ENCODE peak calls at places on chromosomes 7 and 10, in six cellular contexts. One of them, this sample, is unnamed.
A peak's percentile ranks its signal among the peaks of the same experiment; 100 is the strongest.

GRCh38 chr10:28072573-28072972 is 73.7 kb upstream of the ODAD2 start:
- DNase-seq in sigmoid colon: no peak
- DNase-seq in A549: no peak
- DNase-seq in lower lobe of right lung: no peak
- DNase-seq in left lung: no peak
- DNase-seq in GM12865: no peak
- DNase-seq in this sample: no peak

GRCh38 chr10:62815373-62816111 is 624 bp downstream of the EGR2 start:
- DNase-seq in sigmoid colon: no peak
- DNase-seq in A549: no peak
- DNase-seq in lower lobe of right lung: peak; percentile 54
- DNase-seq in left lung: peak; percentile 35
- DNase-seq in GM12865: peak; percentile 39
- DNase-seq in this sample: no peak

GRCh38 chr7:2934211-2934731 is 90.2 kb upstream of the GNA12 start:
- DNase-seq in sigmoid colon: peak; percentile 47
- DNase-seq in A549: peak; percentile 55
- DNase-seq in lower lobe of right lung: peak; percentile 32
- DNase-seq in left lung: peak; percentile 26
- DNase-seq in GM12865: no peak
- DNase-seq in this sample: no peak

GRCh38 chr10:102113956-102114857 is 6.0 kb downstream of the LDB1 start:
- DNase-seq in sigmoid colon: peak; percentile 75
- DNase-seq in A549: no peak
- DNase-seq in lower lobe of right lung: no peak
- DNase-seq in left lung: peak; percentile 33
- DNase-seq in GM12865: no peak
- DNase-seq in this sample: no peak

GRCh38 chr10:1696106-1696505 is 41.2 kb downstream of the ADARB2 start:
- DNase-seq in sigmoid colon: no peak
- DNase-seq in A549: no peak
- DNase-seq in lower lobe of right lung: no peak
- DNase-seq in left lung: no peak
- DNase-seq in GM12865: no peak
- DNase-seq in this sample: no peak

GRCh38 chr7:106234425-106234824 is 50.4 kb downstream of the NAMPT start:
- DNase-seq in sigmoid colon: no peak
- DNase-seq in A549: no peak
- DNase-seq in lower lobe of right lung: no peak
- DNase-seq in left lung: no peak
- DNase-seq in GM12865: no peak
- DNase-seq in this sample: no peak

GRCh38 chr10:5613481-5613880 is 52.9 kb downstream of the ASB13 start:
- DNase-seq in sigmoid colon: no peak
- DNase-seq in A549: no peak
- DNase-seq in lower lobe of right lung: peak; percentile 29
- DNase-seq in left lung: no peak
- DNase-seq in GM12865: no peak
- DNase-seq in this sample: no peak

GRCh38 chr10:4011136-4011812 is 226.3 kb upstream of the KLF6 start:
- DNase-seq in sigmoid colon: no peak
- DNase-seq in A549: no peak
- DNase-seq in lower lobe of right lung: no peak
- DNase-seq in left lung: no peak
- DNase-seq in GM12865: no peak
- DNase-seq in this sample: no peak

GRCh38 chr10:131211556-131211955 is 100.0 kb downstream of the TCERG1L start:
- DNase-seq in sigmoid colon: no peak
- DNase-seq in A549: no peak
- DNase-seq in lower lobe of right lung: no peak
- DNase-seq in left lung: no peak
- DNase-seq in GM12865: no peak
- DNase-seq in this sample: no peak

GRCh38 chr7:75945297-75946168 is 30.6 kb downstream of the POR start:
- DNase-seq in sigmoid colon: no peak
- DNase-seq in A549: no peak
- DNase-seq in lower lobe of right lung: peak; percentile 68
- DNase-seq in left lung: peak; percentile 57
- DNase-seq in GM12865: no peak
- DNase-seq in this sample: peak; percentile 76

GRCh38 chr7:69598487-69599148 is 343 bp downstream of the AUTS2 start:
- DNase-seq in sigmoid colon: peak; percentile 76
- DNase-seq in A549: peak; percentile 33
- DNase-seq in lower lobe of right lung: no peak
- DNase-seq in left lung: peak; percentile 35
- DNase-seq in GM12865: no peak
- DNase-seq in this sample: peak; percentile 14

GRCh38 chr7:85102813-85103350 is 84.0 kb downstream of the SEMA3D start:
- DNase-seq in sigmoid colon: no peak
- DNase-seq in A549: no peak
- DNase-seq in lower lobe of right lung: no peak
- DNase-seq in left lung: no peak
- DNase-seq in GM12865: no peak
- DNase-seq in this sample: no peak

GRCh38 chr7:73844848-73845460 is 2.6 kb upstream of the METTL27 start:
- DNase-seq in sigmoid colon: no peak
- DNase-seq in A549: no peak
- DNase-seq in lower lobe of right lung: no peak
- DNase-seq in left lung: no peak
- DNase-seq in GM12865: no peak
- DNase-seq in this sample: no peak

GRCh38 chr7:126574838-126575250 is 677.9 kb downstream of the GRM8 start:
- DNase-seq in sigmoid colon: no peak
- DNase-seq in A549: peak; percentile 3
- DNase-seq in lower lobe of right lung: no peak
- DNase-seq in left lung: no peak
- DNase-seq in GM12865: no peak
- DNase-seq in this sample: no peak

GRCh38 chr10:132665946-132666732 is 119.8 kb downstream of the NKX6-2 start:
- DNase-seq in sigmoid colon: no peak
- DNase-seq in A549: peak; percentile 82
- DNase-seq in lower lobe of right lung: peak; percentile 24
- DNase-seq in left lung: no peak
- DNase-seq in GM12865: no peak
- DNase-seq in this sample: peak; percentile 63

GRCh38 chr7:39291644-39292411 is 274.4 kb upstream of the YAE1 start:
- DNase-seq in sigmoid colon: no peak
- DNase-seq in A549: no peak
- DNase-seq in lower lobe of right lung: no peak
- DNase-seq in left lung: no peak
- DNase-seq in GM12865: no peak
- DNase-seq in this sample: no peak

GRCh38 chr10:15735766-15736165 is 16.0 kb upstream of the ITGA8 start:
- DNase-seq in sigmoid colon: no peak
- DNase-seq in A549: no peak
- DNase-seq in lower lobe of right lung: no peak
- DNase-seq in left lung: no peak
- DNase-seq in GM12865: no peak
- DNase-seq in this sample: no peak

GRCh38 chr10:78579995-78580394 is 488.8 kb upstream of the ZMIZ1 start:
- DNase-seq in sigmoid colon: peak; percentile 89
- DNase-seq in A549: no peak
- DNase-seq in lower lobe of right lung: no peak
- DNase-seq in left lung: no peak
- DNase-seq in GM12865: no peak
- DNase-seq in this sample: no peak

GRCh38 chr7:116500071-116500853 is 724 bp downstream of the CAV2 start:
- DNase-seq in sigmoid colon: peak; percentile 72
- DNase-seq in A549: no peak
- DNase-seq in lower lobe of right lung: peak; percentile 61
- DNase-seq in left lung: no peak
- DNase-seq in GM12865: peak; percentile 56
- DNase-seq in this sample: no peak

GRCh38 chr10:44948713-44949112 is 10.9 kb upstream of the RASSF4 start:
- DNase-seq in sigmoid colon: no peak
- DNase-seq in A549: no peak
- DNase-seq in lower lobe of right lung: no peak
- DNase-seq in left lung: no peak
- DNase-seq in GM12865: no peak
- DNase-seq in this sample: no peak

GRCh38 chr7:135193615-135194081 is 17.7 kb downstream of the WDR91 start:
- DNase-seq in sigmoid colon: no peak
- DNase-seq in A549: no peak
- DNase-seq in lower lobe of right lung: no peak
- DNase-seq in left lung: no peak
- DNase-seq in GM12865: no peak
- DNase-seq in this sample: no peak

GRCh38 chr10:96614515-96614914 is 27.7 kb upstream of the TM9SF3 start:
- DNase-seq in sigmoid colon: no peak
- DNase-seq in A549: peak; percentile 16
- DNase-seq in lower lobe of right lung: no peak
- DNase-seq in left lung: no peak
- DNase-seq in GM12865: no peak
- DNase-seq in this sample: no peak

GRCh38 chr7:70588151-70588550 is 543.8 kb upstream of the GALNT17 start:
- DNase-seq in sigmoid colon: no peak
- DNase-seq in A549: no peak
- DNase-seq in lower lobe of right lung: no peak
- DNase-seq in left lung: no peak
- DNase-seq in GM12865: no peak
- DNase-seq in this sample: no peak

GRCh38 chr10:61733358-61733940 is 70.7 kb downstream of the CABCOCO1 start:
- DNase-seq in sigmoid colon: no peak
- DNase-seq in A549: no peak
- DNase-seq in lower lobe of right lung: no peak
- DNase-seq in left lung: no peak
- DNase-seq in GM12865: peak; percentile 33
- DNase-seq in this sample: peak; percentile 2

GRCh38 chr7:28565990-28566389 is 153.7 kb downstream of the CREB5 start:
- DNase-seq in sigmoid colon: no peak
- DNase-seq in A549: no peak
- DNase-seq in lower lobe of right lung: no peak
- DNase-seq in left lung: no peak
- DNase-seq in GM12865: no peak
- DNase-seq in this sample: no peak

GRCh38 chr7:158468700-158469296 is 118.8 kb downstream of the PTPRN2 start:
- DNase-seq in sigmoid colon: no peak
- DNase-seq in A549: no peak
- DNase-seq in lower lobe of right lung: no peak
- DNase-seq in left lung: no peak
- DNase-seq in GM12865: no peak
- DNase-seq in this sample: no peak

GRCh38 chr7:158811894-158812293 is 17.4 kb downstream of the ESYT2 start:
- DNase-seq in sigmoid colon: peak; percentile 78
- DNase-seq in A549: no peak
- DNase-seq in lower lobe of right lung: no peak
- DNase-seq in left lung: no peak
- DNase-seq in GM12865: no peak
- DNase-seq in this sample: no peak

GRCh38 chr10:72310636-72311035 is 36.9 kb downstream of the DDIT4 start:
- DNase-seq in sigmoid colon: no peak
- DNase-seq in A549: no peak
- DNase-seq in lower lobe of right lung: no peak
- DNase-seq in left lung: no peak
- DNase-seq in GM12865: no peak
- DNase-seq in this sample: no peak

GRCh38 chr10:125231116-125231812 is 70.9 kb upstream of the CTBP2 start:
- DNase-seq in sigmoid colon: no peak
- DNase-seq in A549: peak; percentile 99
- DNase-seq in lower lobe of right lung: no peak
- DNase-seq in left lung: no peak
- DNase-seq in GM12865: no peak
- DNase-seq in this sample: no peak

GRCh38 chr10:21776883-21777282 is 226.6 kb downstream of the DNAJC1 start:
- DNase-seq in sigmoid colon: no peak
- DNase-seq in A549: no peak
- DNase-seq in lower lobe of right lung: no peak
- DNase-seq in left lung: no peak
- DNase-seq in GM12865: no peak
- DNase-seq in this sample: no peak
- TF ChIP-seq CTCF in sigmoid colon: no peak
- TF ChIP-seq CTCF in A549: no peak
- TF ChIP-seq CTCF in lower lobe of right lung: no peak
- TF ChIP-seq CTCF in left lung: no peak
- TF ChIP-seq CTCF in GM12865: no peak
- TF ChIP-seq CTCF in this sample: no peak

GRCh38 chr7:110017405-110017804 is 1073.5 kb upstream of the LRRN3 start:
- DNase-seq in sigmoid colon: no peak
- DNase-seq in A549: no peak
- DNase-seq in lower lobe of right lung: no peak
- DNase-seq in left lung: no peak
- DNase-seq in GM12865: no peak
- DNase-seq in this sample: no peak
- TF ChIP-seq CTCF in sigmoid colon: no peak
- TF ChIP-seq CTCF in A549: no peak
- TF ChIP-seq CTCF in lower lobe of right lung: no peak
- TF ChIP-seq CTCF in left lung: no peak
- TF ChIP-seq CTCF in GM12865: no peak
- TF ChIP-seq CTCF in this sample: no peak

GRCh38 chr7:140476698-140477261 is 2.5 kb downstream of the MKRN1 start:
- DNase-seq in sigmoid colon: no peak
- DNase-seq in A549: no peak
- DNase-seq in lower lobe of right lung: no peak
- DNase-seq in left lung: no peak
- DNase-seq in GM12865: no peak
- DNase-seq in this sample: no peak
- TF ChIP-seq CTCF in sigmoid colon: no peak
- TF ChIP-seq CTCF in A549: no peak
- TF ChIP-seq CTCF in lower lobe of right lung: no peak
- TF ChIP-seq CTCF in left lung: no peak
- TF ChIP-seq CTCF in GM12865: no peak
- TF ChIP-seq CTCF in this sample: no peak

GRCh38 chr7:145753004-145753403 is 363.6 kb upstream of the CNTNAP2 start:
- DNase-seq in sigmoid colon: no peak
- DNase-seq in A549: no peak
- DNase-seq in lower lobe of right lung: no peak
- DNase-seq in left lung: no peak
- DNase-seq in GM12865: no peak
- DNase-seq in this sample: no peak
- TF ChIP-seq CTCF in sigmoid colon: no peak
- TF ChIP-seq CTCF in A549: no peak
- TF ChIP-seq CTCF in lower lobe of right lung: no peak
- TF ChIP-seq CTCF in left lung: no peak
- TF ChIP-seq CTCF in GM12865: no peak
- TF ChIP-seq CTCF in this sample: no peak

This sample was measured in HL-60.